ENCODE peak calls at places on chromosomes 6 and 20, in seven cellular contexts. Y, I, Z, C, V, G and H are unnamed samples.

GRCh38 chr6:56043761-56044160 is 168.4 kb upstream of the BMP5 start:
- DNase-seq in G (no peak), Z (no peak), V (no peak), C (no peak), I (no peak), Y (no peak), H (no peak)

GRCh38 chr6:7414811-7415210 is 25.2 kb downstream of the RIOK1 start:
- DNase-seq in G (no peak), I (peak; percentile 11), V (no peak), Z (no peak), C (no peak), Y (peak; percentile 58), H (peak; percentile 68)

GRCh38 chr20:5658897-5659296 is 91.3 kb upstream of the SHLD1 start:
- DNase-seq in G (peak; percentile 83), V (no peak), C (no peak), Z (peak; percentile 92), Y (peak; percentile 12), I (peak; percentile 12), H (peak; percentile 80)

GRCh38 chr20:641516-641913 is 11.5 kb downstream of the SRXN1 start:
- DNase-seq in V (no peak), Y (no peak), Z (no peak), I (no peak), G (no peak), C (peak; percentile 53), H (no peak)

GRCh38 chr6:40744835-40745234 is 157.7 kb upstream of the LRFN2 start:
- DNase-seq in G (no peak), V (no peak), C (no peak), Y (no peak), Z (no peak), I (no peak), H (no peak)

GRCh38 chr6:146889303-146889702 is 290.5 kb downstream of the ADGB start:
- DNase-seq in Z (no peak), C (no peak), Y (no peak), V (no peak), G (no peak), I (no peak), H (no peak)

GRCh38 chr6:35318200-35318844 is 20.7 kb downstream of the DEF6 start:
- DNase-seq in Z (no peak), Y (peak; percentile 88), G (no peak), C (peak; percentile 97), I (peak; percentile 95), V (peak; percentile 100), H (peak; percentile 93)

GRCh38 chr6:83429857-83430605 is 820 bp downstream of the ME1 start:
- DNase-seq in C (peak; percentile 60), Y (peak; percentile 59), G (peak; percentile 59), Z (no peak), I (peak; percentile 35), V (no peak), H (peak; percentile 55)

GRCh38 chr20:33606114-33606771 is 55.9 kb upstream of the C20orf144 start:
- DNase-seq in I (no peak), Z (peak; percentile 66), G (no peak), C (peak; percentile 11), V (no peak), Y (no peak), H (no peak)

GRCh38 chr6:166586424-166587156 is at the start of gene RAMACL:
- DNase-seq in I (peak; percentile 79), C (peak; percentile 61), G (peak; percentile 19), Y (peak; percentile 20), V (peak; percentile 70), Z (peak; percentile 88), H (no peak)

GRCh38 chr6:111724505-111724904 is 118.8 kb upstream of the TRAF3IP2 start:
- DNase-seq in V (no peak), I (no peak), G (no peak), Z (peak; percentile 88), C (no peak), Y (no peak), H (no peak)

GRCh38 chr20:59032713-59033059 is 551 bp upstream of the ATP5F1E start:
- DNase-seq in I (no peak), Y (peak; percentile 66), G (no peak), V (no peak), C (no peak), Z (no peak), H (peak; percentile 62)

GRCh38 chr6:52152692-52153091 is 33.5 kb upstream of the IL17A start:
- DNase-seq in Z (no peak), C (peak; percentile 34), V (no peak), I (peak; percentile 52), G (no peak), Y (no peak), H (peak; percentile 19)

GRCh38 chr6:151589667-151590066 is 95.8 kb downstream of the CCDC170 start:
- DNase-seq in Z (no peak), C (peak; percentile 23), V (no peak), G (no peak), Y (no peak), I (peak; percentile 9), H (no peak)

GRCh38 chr6:28525496-28526039 is at the start of gene GPX5:
- DNase-seq in G (no peak), Y (no peak), C (no peak), Z (no peak), I (peak; percentile 17), V (no peak), H (no peak)

GRCh38 chr6:113695506-113695905 is 161.6 kb upstream of the MARCKS start:
- DNase-seq in C (no peak), Z (no peak), V (no peak), I (no peak), Y (no peak), G (no peak), H (no peak)

GRCh38 chr6:148407372-148407771 is 64.7 kb downstream of the SASH1 start:
- DNase-seq in Z (no peak), C (no peak), I (no peak), V (no peak), G (peak; percentile 69), Y (peak; percentile 91), H (no peak)

GRCh38 chr6:11909696-11910132 is 102.4 kb upstream of the HIVEP1 start:
- DNase-seq in I (no peak), G (peak; percentile 8), C (no peak), Y (peak; percentile 10), Z (no peak), V (no peak), H (no peak)

GRCh38 chr20:61223121-61223520 is 28.9 kb upstream of the CDH4 start:
- DNase-seq in Y (no peak), Z (no peak), I (no peak), V (no peak), G (no peak), C (no peak), H (no peak)

GRCh38 chr20:37543828-37544227 is 16.2 kb upstream of the BLCAP start:
- DNase-seq in V (no peak), G (peak; percentile 50), I (peak; percentile 54), C (no peak), Z (no peak), Y (peak; percentile 87), H (peak; percentile 71)

GRCh38 chr6:4155848-4156466 is 20.6 kb upstream of the ECI2 start:
- DNase-seq in Y (peak; percentile 93), G (peak; percentile 78), I (peak; percentile 91), Z (peak; percentile 80), C (peak; percentile 84), V (peak; percentile 82), H (peak; percentile 90)

GRCh38 chr6:21022343-21023107 is 488.3 kb downstream of the CDKAL1 start:
- DNase-seq in G (peak; percentile 96), Y (peak; percentile 97), C (peak; percentile 60), Z (no peak), V (no peak), I (peak; percentile 43), H (peak; percentile 71)

GRCh38 chr20:9330151-9330550 is 184.2 kb upstream of the LAMP5 start:
- DNase-seq in Y (no peak), V (no peak), C (no peak), I (no peak), Z (no peak), G (no peak), H (peak; percentile 59)

GRCh38 chr20:37193226-37193625 is 13.9 kb upstream of the MROH8 start:
- DNase-seq in C (no peak), I (no peak), G (no peak), Z (no peak), Y (no peak), V (no peak), H (no peak)

GRCh38 chr20:36893801-36894200 is 17.9 kb downstream of the TLDC2 start:
- DNase-seq in Z (no peak), Y (no peak), C (no peak), V (no peak), I (no peak), G (no peak), H (no peak)

GRCh38 chr6:89145461-89145961 is 344 bp upstream of the PM20D2 start:
- DNase-seq in V (no peak), G (peak; percentile 39), Z (peak; percentile 74), C (peak; percentile 2), Y (peak; percentile 31), I (peak; percentile 11), H (peak; percentile 29)

GRCh38 chr20:20235681-20236080 is 132.2 kb upstream of the INSM1 start:
- DNase-seq in V (no peak), G (no peak), Z (no peak), C (no peak), Y (no peak), I (no peak), H (no peak)

GRCh38 chr6:150998992-150999975 is 133.8 kb downstream of the MTHFD1L start:
- DNase-seq in G (no peak), C (no peak), Y (no peak), V (no peak), I (no peak), Z (no peak), H (no peak)

GRCh38 chr20:48493966-48494365 is 333.8 kb downstream of the PREX1 start:
- DNase-seq in I (no peak), Z (no peak), V (peak; percentile 11), C (no peak), G (no peak), Y (no peak), H (no peak)
- H2AFZ ChIP-seq in I (no peak overlapping the region), Z (no peak overlapping the region), V (no peak overlapping the region), C (no peak overlapping the region), G (no peak overlapping the region), Y (no peak overlapping the region), H (no peak overlapping the region)

GRCh38 chr6:74408844-74409243 is 712.8 kb downstream of the CD109 start:
- DNase-seq in G (no peak), Z (no peak), V (no peak), Y (no peak), C (no peak), I (no peak), H (no peak)
- TF ChIP-seq CTCF in G (no peak), Z (no peak), V (no peak), Y (no peak), C (no peak), I (no peak), H (no peak)

GRCh38 chr6:104599821-104600658 is 259.7 kb downstream of the HACE1 start:
- DNase-seq in Z (no peak), C (no peak), G (no peak), Y (peak; percentile 34), V (no peak), I (no peak), H (no peak)
- H2AFZ ChIP-seq in Z (no peak overlapping the region), C (no peak overlapping the region), G (no peak overlapping the region), Y (no peak overlapping the region), V (no peak overlapping the region), I (no peak overlapping the region), H (no peak overlapping the region)

GRCh38 chr20:7432612-7433011 is 507.6 kb downstream of the HAO1 start:
- DNase-seq in C (no peak), G (no peak), I (no peak), Z (no peak), Y (peak; percentile 1), V (no peak), H (no peak)
- TF ChIP-seq CTCF in C (no peak), G (no peak), I (no peak), Z (no peak), Y (no peak), V (no peak), H (no peak)